ENCODE peak calls at places on chromosome 17, in four cellular contexts. Z is neural progenitor cell; U is effector memory CD4-positive, alpha-beta T cell; J is naive thymus-derived CD4-positive, alpha-beta T cell. I is an unnamed sample.

GRCh38 chr17:82799591-82799990 is 40.2 kb downstream of the ZNF750 start:
- DNase-seq in Z (no peak), U (no peak), J (no peak), I (no peak)

GRCh38 chr17:9875441-9875840 is 29.6 kb downstream of the RCVRN start:
- DNase-seq in Z (peak; percentile 47), U (no peak), J (no peak), I (no peak)

GRCh38 chr17:74746922-74747321 is 1.5 kb upstream of the NHERF1 start:
- DNase-seq in Z (peak; percentile 48), U (no peak), J (no peak), I (peak; percentile 53)

GRCh38 chr17:77963441-77963840 is 4.9 kb downstream of the TNRC6C start:
- DNase-seq in Z (peak; percentile 74), U (peak; percentile 10), J (no peak), I (peak; percentile 95)

GRCh38 chr17:28896491-28896883 is 1.0 kb downstream of the FLOT2 start:
- DNase-seq in Z (no peak), U (no peak), J (no peak), I (no peak)

GRCh38 chr17:80817321-80817845 is 174.3 kb upstream of the CHMP6 start:
- DNase-seq in Z (no peak), U (no peak), J (no peak), I (no peak)

GRCh38 chr17:28042721-28043291 is 329 bp downstream of the NLK start:
- DNase-seq in Z (no peak), U (no peak), J (no peak), I (no peak)

GRCh38 chr17:79395545-79395944 is 215.3 kb downstream of the RBFOX3 start:
- DNase-seq in Z (no peak), U (no peak), J (no peak), I (no peak)

GRCh38 chr17:78957076-78957475 is 22.6 kb downstream of the LGALS3BP start:
- DNase-seq in Z (no peak), U (no peak), J (no peak), I (peak; percentile 66)

GRCh38 chr17:80104321-80104955 is 3.1 kb downstream of the GAA start:
- DNase-seq in Z (no peak), U (no peak), J (no peak), I (peak; percentile 55)

GRCh38 chr17:27559506-27559931 is 71.5 kb upstream of the LGALS9 start:
- DNase-seq in Z (no peak), U (no peak), J (no peak), I (no peak)

GRCh38 chr17:29591737-29592624 is 951 bp upstream of the ANKRD13B start:
- DNase-seq in Z (peak; percentile 96), U (peak; percentile 72), J (peak; percentile 60), I (peak; percentile 86)

GRCh38 chr17:79306688-79307323 is 232.2 kb downstream of the ENGASE start:
- DNase-seq in Z (no peak), U (no peak), J (no peak), I (no peak)

GRCh38 chr17:50547035-50547735 is at the start of gene SPATA20:
- DNase-seq in Z (peak; percentile 95), U (peak; percentile 76), J (peak; percentile 73), I (peak; percentile 95)

GRCh38 chr17:30942311-30943079 is 20.8 kb downstream of the ADAP2 start:
- DNase-seq in Z (no peak), U (no peak), J (no peak), I (no peak)

GRCh38 chr17:19546289-19547065 is 12.8 kb downstream of the SLC47A1 start:
- DNase-seq in Z (peak; percentile 20), U (no peak), J (no peak), I (no peak)

GRCh38 chr17:45688820-45689219 is 95.3 kb upstream of the CRHR1 start:
- DNase-seq in Z (no peak), U (no peak), J (no peak), I (no peak)

GRCh38 chr17:41065829-41066624 is at the start of gene KRTAP2-4:
- DNase-seq in Z (no peak), U (no peak), J (no peak), I (no peak)

GRCh38 chr17:28938552-28938951 is 12.8 kb downstream of the PHF12 start:
- DNase-seq in Z (no peak), U (no peak), J (no peak), I (no peak)

GRCh38 chr17:70621593-70621992 is 452.3 kb downstream of the KCNJ2 start:
- DNase-seq in Z (peak; percentile 2), U (no peak), J (no peak), I (no peak)

GRCh38 chr17:9324864-9325263 is 250.8 kb downstream of the STX8 start:
- DNase-seq in Z (no peak), U (no peak), J (no peak), I (peak; percentile 30)

GRCh38 chr17:38732376-38733314 is 2.5 kb downstream of the CISD3 start:
- DNase-seq in Z (no peak), U (no peak), J (no peak), I (no peak)

GRCh38 chr17:57493625-57494024 is 237.3 kb downstream of the MSI2 start:
- DNase-seq in Z (no peak), U (no peak), J (no peak), I (no peak)
- H3K9me3 ChIP-seq in Z (no peaks in the 10 kb centered on the region), U (no peaks in the 10 kb centered on the region), J (no peaks in the 10 kb centered on the region), I (no peaks in the 10 kb centered on the region)

DNA sequence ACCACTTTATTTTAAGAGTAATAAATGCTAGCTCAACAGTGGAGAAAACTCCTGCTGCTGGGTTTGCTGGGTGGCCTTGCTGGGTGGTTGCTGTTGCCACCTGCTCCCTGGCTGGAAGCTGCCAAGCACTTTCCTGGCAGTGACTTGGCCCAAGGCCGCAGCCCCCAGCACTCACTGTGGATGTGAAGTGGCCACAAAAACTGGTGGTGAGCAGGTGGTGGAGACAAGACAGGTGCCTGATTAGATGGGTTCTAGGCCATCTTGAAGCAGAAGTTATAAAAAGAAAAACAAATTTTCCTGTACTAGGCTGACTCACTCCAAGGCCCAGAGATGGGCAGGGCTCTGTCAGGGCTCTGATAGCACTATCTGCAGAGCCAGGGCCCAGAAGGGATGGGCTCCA is 224.7 kb upstream of the NLRP1 start:
- DNase-seq in Z (no peak), U (no peak), J (no peak), I (no peak)
- H3K9me3 ChIP-seq in Z (peaks cover 8% of the 10 kb centered on the region), U (peaks cover 8% of the 10 kb centered on the region), J (peaks cover 43% of the 10 kb centered on the region), I (no peaks in the 10 kb centered on the region)

GRCh38 chr17:5092139-5093010 is 14.1 kb downstream of the ZFP3 start:
- DNase-seq in Z (no peak), U (no peak), J (no peak), I (no peak)
- H3K9me3 ChIP-seq in Z (peaks cover 17% of the 10 kb centered on the region), U (peaks cover 77% of the 10 kb centered on the region), J (peaks cover 96% of the 10 kb centered on the region), I (peaks cover 3% of the 10 kb centered on the region)

GRCh38 chr17:16622540-16623277 is 30.9 kb downstream of the ZNF624 start:
- DNase-seq in Z (no peak), U (no peak), J (no peak), I (no peak)

GRCh38 chr17:16623282-16623681 is 30.4 kb downstream of the ZNF624 start:
- DNase-seq in Z (no peak), U (no peak), J (no peak), I (no peak)

DNA sequence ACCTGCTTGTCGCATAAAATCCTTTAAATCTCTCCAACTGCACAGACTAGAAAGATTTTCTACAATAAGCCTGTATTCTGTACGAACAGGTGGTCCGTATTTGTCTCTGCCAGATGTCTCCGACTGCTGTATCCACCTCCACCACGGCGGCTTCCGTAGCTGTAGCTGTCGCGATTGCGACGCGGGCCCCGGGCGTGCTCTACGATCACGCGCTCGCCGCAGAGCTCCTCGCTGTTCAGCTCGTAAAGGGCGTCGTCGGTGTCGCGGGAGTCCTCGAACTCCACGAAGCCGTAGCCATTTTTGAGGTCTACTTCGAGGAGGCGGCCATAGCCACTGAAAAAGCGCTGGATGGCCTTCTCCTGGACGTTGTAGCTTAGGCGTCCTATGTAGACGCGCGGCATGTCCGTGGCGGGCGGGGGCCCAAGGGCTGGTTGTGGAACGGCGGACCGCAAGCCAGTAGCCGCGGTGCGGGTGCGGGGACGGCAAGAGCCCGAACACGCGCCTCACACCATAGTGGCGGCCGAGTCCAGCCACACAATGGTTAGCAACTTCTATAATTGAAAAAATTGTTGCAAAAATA is 36.1 kb downstream of the ZNF624 start:
- DNase-seq in Z (no peak), U (no peak), J (no peak), I (no peak)
- H3K9me3 ChIP-seq in Z (peaks cover 42% of the 10 kb centered on the region), U (peaks cover 19% of the 10 kb centered on the region), J (peaks cover 55% of the 10 kb centered on the region), I (peaks cover 7% of the 10 kb centered on the region)

DNA sequence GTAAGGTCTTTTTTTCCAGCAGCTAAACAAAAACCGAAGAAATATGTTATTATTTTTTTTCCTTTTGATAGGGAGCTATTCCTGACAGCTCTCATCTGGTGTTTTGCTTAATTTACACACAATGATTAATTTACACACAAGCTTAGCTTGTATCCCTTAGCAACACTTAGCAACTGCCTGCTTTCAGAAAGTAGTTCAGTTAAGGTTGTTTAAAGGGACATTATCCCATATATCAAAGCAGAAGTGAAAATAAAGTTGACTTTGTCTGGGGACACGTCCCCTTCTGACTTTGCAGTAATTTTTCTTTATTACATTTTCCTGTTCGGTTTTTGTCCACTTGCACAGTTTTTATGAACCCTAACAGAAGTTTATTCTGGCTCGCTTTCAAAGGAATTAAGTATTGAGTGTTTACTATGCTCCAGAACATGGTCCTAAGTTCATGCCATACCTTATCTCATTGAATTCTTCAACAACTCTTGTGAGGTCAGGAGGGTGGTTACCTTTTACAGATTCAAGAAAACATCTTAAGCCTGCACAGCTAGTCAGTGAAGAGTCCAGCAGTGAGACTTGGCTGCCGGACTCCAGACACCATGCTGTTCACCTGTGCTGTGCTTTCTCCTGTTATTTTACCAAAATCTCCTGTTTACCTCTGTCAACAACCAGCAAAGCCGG is 41.5 kb downstream of the ARHGAP44 start:
- DNase-seq in Z (no peak), U (no peak), J (no peak), I (no peak)
- H3K9me3 ChIP-seq in Z (no peaks in the 10 kb centered on the region), U (no peaks in the 10 kb centered on the region), J (peaks cover 24% of the 10 kb centered on the region), I (no peaks in the 10 kb centered on the region)

DNA sequence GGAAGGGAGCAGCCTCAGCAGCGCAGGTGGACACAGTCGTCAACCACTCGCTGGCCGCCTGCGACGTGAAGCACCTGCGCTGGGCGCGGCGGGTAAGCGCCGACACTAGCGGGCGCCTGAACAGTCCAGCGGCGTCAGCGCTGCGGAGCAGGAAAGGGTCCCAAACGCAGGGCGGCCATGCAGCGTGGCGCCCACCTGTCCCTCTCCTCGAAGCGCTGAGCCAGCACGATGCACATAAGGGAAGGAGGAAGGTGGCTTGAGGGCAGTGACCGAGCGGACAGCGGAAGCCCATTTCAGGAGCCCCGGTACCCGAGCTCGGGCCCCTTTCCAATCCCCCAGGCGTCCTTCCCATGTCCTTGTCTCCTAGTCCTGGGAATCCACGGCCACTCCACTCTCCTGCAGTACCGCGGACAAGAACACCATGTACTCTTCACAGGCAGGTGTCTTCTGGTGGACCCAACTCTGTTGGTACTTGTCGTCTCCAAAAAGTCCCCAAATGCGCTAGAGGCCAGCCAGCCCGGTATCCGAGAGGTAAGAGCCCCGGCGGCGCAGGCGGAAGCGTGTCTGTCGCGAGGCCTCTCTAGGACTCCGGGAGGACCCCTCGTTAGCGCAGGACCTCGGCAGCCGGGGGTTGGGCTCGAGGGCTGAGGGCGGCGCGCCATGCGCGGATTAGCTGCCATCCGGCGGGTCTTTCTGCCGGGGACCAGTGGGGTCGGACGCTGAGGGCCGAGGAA is 14.4 kb downstream of the ZNF232 start:
- DNase-seq in Z (peak; percentile 92), U (no peak), J (no peak), I (no peak)
- H3K9me3 ChIP-seq in Z (peaks cover 17% of the 10 kb centered on the region), U (peaks cover 51% of the 10 kb centered on the region), J (peaks cover 51% of the 10 kb centered on the region), I (peaks cover 3% of the 10 kb centered on the region)

DNA sequence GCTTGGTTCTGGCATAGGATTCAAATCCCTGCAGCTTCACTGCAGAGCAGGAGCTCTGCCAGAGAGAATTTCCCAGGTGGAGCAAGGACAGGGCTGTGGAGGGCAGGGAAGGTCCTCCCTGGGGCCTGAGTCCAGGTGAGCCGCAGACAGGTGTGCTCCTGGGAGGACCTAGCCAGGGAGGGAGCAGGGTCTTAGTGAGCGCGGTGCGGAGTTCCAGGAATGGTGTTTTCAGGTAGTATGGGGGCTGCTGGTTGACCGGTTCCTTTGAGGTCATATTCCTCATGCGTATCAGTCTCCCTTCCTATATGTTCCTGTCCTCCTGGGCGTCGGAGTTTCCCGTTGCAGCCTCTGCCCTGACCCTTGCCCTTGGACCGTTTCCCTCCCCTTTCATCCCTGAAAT is 813.3 kb downstream of the KCNJ18 start:
- DNase-seq in Z (no peak), U (no peak), J (no peak), I (no peak)
- H3K9me3 ChIP-seq in Z (peaks cover 17% of the 10 kb centered on the region), U (no peaks in the 10 kb centered on the region), J (peaks cover 16% of the 10 kb centered on the region), I (no peaks in the 10 kb centered on the region)